ENCODE peak calls at places on chromosomes 7 and 10, in eight cellular contexts. S is NCI-H1092 treated with DMSO at 0.1 percent for 48 hours; G is PC-9; Z is transverse colon; E is activated CD4-positive, alpha-beta T cell treated with anti-CD3 and anti-CD28 coated beads, Interleukin-2, amount 50 U/mL, for 4 hours; H is fibroblast of the conjunctiva; D is NT2/D1; K is iPS-NIHi11. P is an unnamed sample.
A peak's percentile ranks its signal among the peaks of the same experiment; 100 is the strongest.

GRCh38 chr7:99098824-99099498 is 44.9 kb downstream of the SMURF1 start:
- DNase-seq in S (no peak), G (peak; percentile 66), Z (no peak), E (no peak), H (peak; percentile 39), D (peak; percentile 62), K (peak; percentile 49), P (no peak)

GRCh38 chr7:151728746-151729145 is 148.2 kb downstream of the PRKAG2 start:
- DNase-seq in S (no peak), G (peak; percentile 13), Z (no peak), E (no peak), H (no peak), D (no peak), K (no peak), P (no peak)

GRCh38 chr7:154503962-154504550 is 451.9 kb downstream of the DPP6 start:
- DNase-seq in S (peak; percentile 72), G (peak; percentile 47), Z (no peak), E (no peak), H (no peak), D (peak; percentile 32), K (peak; percentile 39), P (no peak)

GRCh38 chr10:12819071-12819470 is 182.4 kb downstream of the CCDC3 start:
- DNase-seq in S (no peak), G (no peak), Z (no peak), E (no peak), H (no peak), D (no peak), K (no peak), P (no peak)

GRCh38 chr7:30147223-30147622 is 12.4 kb downstream of the MTURN start:
- DNase-seq in S (no peak), G (no peak), Z (no peak), E (no peak), H (no peak), D (no peak), K (no peak), P (no peak)

GRCh38 chr10:100186813-100187212 is 984 bp upstream of the ERLIN1 start:
- DNase-seq in S (peak; percentile 5), G (no peak), Z (no peak), E (peak; percentile 6), H (no peak), D (no peak), K (no peak), P (no peak)

GRCh38 chr10:110803830-110804338 is 67.8 kb upstream of the PDCD4 start:
- DNase-seq in S (peak; percentile 48), G (no peak), Z (peak; percentile 74), E (peak; percentile 16), H (peak; percentile 32), D (peak; percentile 32), K (peak; percentile 65), P (no peak)

GRCh38 chr10:86389441-86390193 is 23.0 kb upstream of the GRID1 start:
- DNase-seq in S (no peak), G (no peak), Z (peak; percentile 70), E (no peak), H (peak; percentile 17), D (peak; percentile 74), K (peak; percentile 93), P (no peak)

GRCh38 chr10:71473671-71474599 is 77.2 kb downstream of the CDH23 start:
- DNase-seq in S (no peak), G (no peak), Z (no peak), E (no peak), H (no peak), D (no peak), K (no peak), P (no peak)

GRCh38 chr10:60978287-60979115 is 34.5 kb upstream of the RHOBTB1 start:
- DNase-seq in S (no peak), G (peak; percentile 88), Z (no peak), E (no peak), H (no peak), D (no peak), K (no peak), P (no peak)

GRCh38 chr7:81690251-81690650 is 79.6 kb downstream of the HGF start:
- DNase-seq in S (no peak), G (no peak), Z (no peak), E (no peak), H (no peak), D (no peak), K (peak; percentile 31), P (no peak)

GRCh38 chr7:16543456-16543855 is 16.8 kb downstream of the LRRC72 start:
- DNase-seq in S (no peak), G (no peak), Z (no peak), E (no peak), H (no peak), D (no peak), K (no peak), P (no peak)

GRCh38 chr7:79217468-79217867 is 236.0 kb downstream of the MAGI2 start:
- DNase-seq in S (no peak), G (no peak), Z (no peak), E (no peak), H (no peak), D (no peak), K (no peak), P (no peak)

GRCh38 chr10:43317422-43317821 is 50.6 kb upstream of the RASGEF1A start:
- DNase-seq in S (no peak), G (no peak), Z (no peak), E (no peak), H (no peak), D (no peak), K (no peak), P (no peak)

P was measured in lower leg skin.